ENCODE peak calls at places on chromosomes 3 and 15, in four cellular contexts. H is amygdala, W is progenitor cell of endocrine pancreas, T is endothelial cell. Y is an unnamed sample.

GRCh38 chr3:23203651-23204111 is 554 bp downstream of the UBE2E2 start:
- DNase-seq in H (peak; percentile 34), W (no peak), T (peak; percentile 13), Y (peak; percentile 57)

GRCh38 chr3:78872195-78872594 is 895.6 kb downstream of the ROBO1 start:
- DNase-seq in H (no peak), W (no peak), T (peak; percentile 36), Y (peak; percentile 51)

GRCh38 chr3:138862531-138862923 is 27.8 kb upstream of the PIK3CB start:
- DNase-seq in H (no peak), W (no peak), T (peak; percentile 12), Y (no peak)

GRCh38 chr15:25933456-25934158 is 70.5 kb upstream of the ATP10A start:
- DNase-seq in H (peak; percentile 33), W (peak; percentile 27), T (peak; percentile 58), Y (peak; percentile 76)

GRCh38 chr3:153714588-153715285 is 406.5 kb upstream of the ARHGEF26 start:
- DNase-seq in H (no peak), W (no peak), T (no peak), Y (no peak)

GRCh38 chr15:58103482-58103881 is 34.7 kb upstream of the AQP9 start:
- DNase-seq in H (no peak), W (no peak), T (no peak), Y (no peak)

GRCh38 chr15:59237854-59238252 is 31.2 kb downstream of the LDHAL6B start:
- DNase-seq in H (no peak), W (no peak), T (no peak), Y (no peak)

GRCh38 chr3:11651900-11652299 is 8.2 kb upstream of the VGLL4 start:
- DNase-seq in H (no peak), W (no peak), T (no peak), Y (no peak)

GRCh38 chr15:68418611-68419161 is 13.3 kb downstream of the ITGA11 start:
- DNase-seq in H (no peak), W (no peak), T (no peak), Y (peak; percentile 41)

GRCh38 chr3:38119248-38119544 is 17.7 kb downstream of the ACAA1 start:
- DNase-seq in H (no peak), W (no peak), T (no peak), Y (no peak)

GRCh38 chr3:147915057-147915456 is 505.9 kb downstream of the ZIC1 start:
- DNase-seq in H (no peak), W (no peak), T (no peak), Y (no peak)

GRCh38 chr3:150921207-150921606 is 16.0 kb upstream of the MINDY4B start:
- DNase-seq in H (no peak), W (no peak), T (no peak), Y (no peak)

GRCh38 chr15:49964071-49964470 is 155.0 kb downstream of the ATP8B4 start:
- DNase-seq in H (no peak), W (no peak), T (no peak), Y (no peak)

GRCh38 chr15:100093211-100094126 is 248.3 kb downstream of the ADAMTS17 start:
- DNase-seq in H (no peak), W (no peak), T (no peak), Y (peak; percentile 24)

GRCh38 chr3:60490992-60491391 is 760.3 kb downstream of the FHIT start:
- DNase-seq in H (no peak), W (no peak), T (no peak), Y (no peak)

GRCh38 chr3:72786668-72787067 is 61.6 kb downstream of the SHQ1 start:
- DNase-seq in H (no peak), W (no peak), T (no peak), Y (no peak)

GRCh38 chr15:40190591-40190990 is 29.7 kb downstream of the BUB1B start:
- DNase-seq in H (no peak), W (no peak), T (no peak), Y (no peak)